ENCODE peak calls at places on chromosome 7, in four cellular contexts. One of them, this sample, is unnamed.

GRCh38 chr7:44609829-44610228 is 3.4 kb downstream of the OGDH start:
- DNase-seq in IMR-90: no peak
- DNase-seq in endothelial cell of umbilical vein: no peak
- DNase-seq in esophagus squamous epithelium: no peak
- DNase-seq in this sample: no peak

GRCh38 chr7:112422842-112423496 is 27.3 kb upstream of the IFRD1 start:
- DNase-seq in IMR-90: peak; percentile 81
- DNase-seq in endothelial cell of umbilical vein: peak; percentile 94
- DNase-seq in esophagus squamous epithelium: no peak
- DNase-seq in this sample: peak; percentile 84

GRCh38 chr7:8881916-8882315 is 448.5 kb downstream of the NXPH1 start:
- DNase-seq in IMR-90: no peak
- DNase-seq in endothelial cell of umbilical vein: no peak
- DNase-seq in esophagus squamous epithelium: no peak
- DNase-seq in this sample: no peak

GRCh38 chr7:155356323-155357105 is 58.8 kb downstream of the INSIG1 start:
- DNase-seq in IMR-90: no peak
- DNase-seq in endothelial cell of umbilical vein: peak; percentile 30
- DNase-seq in esophagus squamous epithelium: no peak
- DNase-seq in this sample: no peak

GRCh38 chr7:22680482-22680901 is 46.5 kb upstream of the IL6 start:
- DNase-seq in IMR-90: no peak
- DNase-seq in endothelial cell of umbilical vein: no peak
- DNase-seq in esophagus squamous epithelium: no peak
- DNase-seq in this sample: no peak

GRCh38 chr7:46715579-46715978 is 794.5 kb upstream of the IGFBP3 start:
- DNase-seq in IMR-90: no peak
- DNase-seq in endothelial cell of umbilical vein: no peak
- DNase-seq in esophagus squamous epithelium: no peak
- DNase-seq in this sample: no peak

GRCh38 chr7:140623995-140624902 is 16.4 kb downstream of the DENND2A start:
- DNase-seq in IMR-90: peak; percentile 63
- DNase-seq in endothelial cell of umbilical vein: no peak
- DNase-seq in esophagus squamous epithelium: no peak
- DNase-seq in this sample: no peak

GRCh38 chr7:24958399-24958798 is 21.6 kb downstream of the OSBPL3 start:
- DNase-seq in IMR-90: no peak
- DNase-seq in endothelial cell of umbilical vein: no peak
- DNase-seq in esophagus squamous epithelium: no peak
- DNase-seq in this sample: no peak

GRCh38 chr7:128734777-128735342 is 4.3 kb upstream of the CALU start:
- DNase-seq in IMR-90: no peak
- DNase-seq in endothelial cell of umbilical vein: no peak
- DNase-seq in esophagus squamous epithelium: no peak
- DNase-seq in this sample: no peak

GRCh38 chr7:157726764-157727163 is 390.0 kb downstream of the DNAJB6 start:
- DNase-seq in IMR-90: no peak
- DNase-seq in endothelial cell of umbilical vein: no peak
- DNase-seq in esophagus squamous epithelium: no peak
- DNase-seq in this sample: no peak

GRCh38 chr7:2403718-2404648 is 572 bp downstream of the CHST12 start:
- DNase-seq in IMR-90: peak; percentile 21
- DNase-seq in endothelial cell of umbilical vein: peak; percentile 42
- DNase-seq in esophagus squamous epithelium: no peak
- DNase-seq in this sample: no peak

GRCh38 chr7:25032774-25033743 is 53.1 kb upstream of the OSBPL3 start:
- DNase-seq in IMR-90: peak; percentile 60
- DNase-seq in endothelial cell of umbilical vein: no peak
- DNase-seq in esophagus squamous epithelium: no peak
- DNase-seq in this sample: no peak

GRCh38 chr7:116873619-116874018 is 11.2 kb downstream of the CAPZA2 start:
- DNase-seq in IMR-90: no peak
- DNase-seq in endothelial cell of umbilical vein: peak; percentile 33
- DNase-seq in esophagus squamous epithelium: no peak
- DNase-seq in this sample: no peak

GRCh38 chr7:51251292-51251691 is 65.3 kb downstream of the COBL start:
- DNase-seq in IMR-90: no peak
- DNase-seq in endothelial cell of umbilical vein: no peak
- DNase-seq in esophagus squamous epithelium: no peak
- DNase-seq in this sample: no peak

GRCh38 chr7:10940748-10941358 is 32.8 kb upstream of the PHF14 start:
- DNase-seq in IMR-90: no peak
- DNase-seq in endothelial cell of umbilical vein: no peak
- DNase-seq in esophagus squamous epithelium: no peak
- DNase-seq in this sample: peak; percentile 7

GRCh38 chr7:16684935-16685334 is 39.0 kb downstream of the BZW2 start:
- DNase-seq in IMR-90: no peak
- DNase-seq in endothelial cell of umbilical vein: no peak
- DNase-seq in esophagus squamous epithelium: no peak
- DNase-seq in this sample: no peak

GRCh38 chr7:39985398-39985918 is 35.4 kb downstream of the CDK13 start:
- DNase-seq in IMR-90: no peak
- DNase-seq in endothelial cell of umbilical vein: no peak
- DNase-seq in esophagus squamous epithelium: no peak
- DNase-seq in this sample: no peak

GRCh38 chr7:40306596-40306995 is 171.8 kb downstream of the SUGCT start:
- DNase-seq in IMR-90: peak; percentile 62
- DNase-seq in endothelial cell of umbilical vein: peak; percentile 69
- DNase-seq in esophagus squamous epithelium: no peak
- DNase-seq in this sample: no peak

GRCh38 chr7:83486536-83486935 is 162.4 kb downstream of the SEMA3E start:
- DNase-seq in IMR-90: no peak
- DNase-seq in endothelial cell of umbilical vein: no peak
- DNase-seq in esophagus squamous epithelium: no peak
- DNase-seq in this sample: peak; percentile 44

GRCh38 chr7:149753370-149754233 is 19.8 kb downstream of the ZNF467 start:
- DNase-seq in IMR-90: peak; percentile 25
- DNase-seq in endothelial cell of umbilical vein: peak; percentile 55
- DNase-seq in esophagus squamous epithelium: no peak
- DNase-seq in this sample: no peak

GRCh38 chr7:73718438-73718881 is 1.0 kb downstream of the STX1A start:
- DNase-seq in IMR-90: no peak
- DNase-seq in endothelial cell of umbilical vein: no peak
- DNase-seq in esophagus squamous epithelium: no peak
- DNase-seq in this sample: no peak

GRCh38 chr7:157527686-157528085 is 190.9 kb downstream of the DNAJB6 start:
- DNase-seq in IMR-90: no peak
- DNase-seq in endothelial cell of umbilical vein: no peak
- DNase-seq in esophagus squamous epithelium: no peak
- DNase-seq in this sample: no peak

GRCh38 chr7:21767300-21767900 is 178.3 kb downstream of the CDCA7L start:
- DNase-seq in IMR-90: peak; percentile 24
- DNase-seq in endothelial cell of umbilical vein: peak; percentile 60
- DNase-seq in esophagus squamous epithelium: no peak
- DNase-seq in this sample: peak; percentile 56

GRCh38 chr7:129607471-129608120 is 3.9 kb upstream of the NRF1 start:
- DNase-seq in IMR-90: no peak
- DNase-seq in endothelial cell of umbilical vein: peak; percentile 14
- DNase-seq in esophagus squamous epithelium: no peak
- DNase-seq in this sample: no peak

GRCh38 chr7:140326116-140326928 is 72.0 kb downstream of the SLC37A3 start:
- DNase-seq in IMR-90: peak; percentile 73
- DNase-seq in endothelial cell of umbilical vein: peak; percentile 71
- DNase-seq in esophagus squamous epithelium: no peak
- DNase-seq in this sample: peak; percentile 71

GRCh38 chr7:98553666-98554065 is 63.4 kb upstream of the NPTX2 start:
- DNase-seq in IMR-90: no peak
- DNase-seq in endothelial cell of umbilical vein: no peak
- DNase-seq in esophagus squamous epithelium: no peak
- DNase-seq in this sample: no peak

DNA sequence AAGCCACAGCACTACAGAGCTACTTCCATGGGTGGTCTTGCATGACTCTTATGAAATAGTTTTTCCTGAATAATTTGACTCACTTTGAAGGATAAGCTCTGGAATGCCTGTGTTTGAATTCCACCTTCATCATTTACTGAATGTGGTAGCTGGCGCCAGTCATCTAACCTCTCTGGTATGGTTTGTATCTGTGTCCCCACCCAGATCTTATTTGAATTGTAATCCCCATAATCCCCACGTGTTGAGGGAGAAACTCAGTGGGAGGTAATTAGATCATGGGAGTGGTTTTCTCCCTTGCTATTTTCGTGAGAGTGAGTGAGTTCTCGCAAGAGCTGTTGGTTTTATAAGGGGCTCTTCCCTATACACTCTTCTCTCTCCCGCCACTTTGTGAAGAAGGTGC is 11.2 kb upstream of the SLC13A1 start:
- DNase-seq in IMR-90: no peak
- DNase-seq in endothelial cell of umbilical vein: no peak
- DNase-seq in esophagus squamous epithelium: no peak
- DNase-seq in this sample: no peak
- H3K4me1 ChIP-seq in IMR-90: no peaks in the 10 kb centered on the region
- H3K4me1 ChIP-seq in endothelial cell of umbilical vein: no peaks in the 10 kb centered on the region
- H3K4me1 ChIP-seq in esophagus squamous epithelium: no peaks in the 10 kb centered on the region
- H3K4me1 ChIP-seq in this sample: no peaks in the 10 kb centered on the region

GRCh38 chr7:4140933-4141332 is 541.2 kb upstream of the FOXK1 start:
- DNase-seq in IMR-90: no peak
- DNase-seq in endothelial cell of umbilical vein: no peak
- DNase-seq in esophagus squamous epithelium: no peak
- DNase-seq in this sample: no peak
- H3K27me3 ChIP-seq in IMR-90: no peaks in the 10 kb centered on the region
- H3K27me3 ChIP-seq in endothelial cell of umbilical vein: no peaks in the 10 kb centered on the region
- H3K27me3 ChIP-seq in esophagus squamous epithelium: no peaks in the 10 kb centered on the region
- H3K27me3 ChIP-seq in this sample: no peaks in the 10 kb centered on the region

GRCh38 chr7:103296901-103297836 is at the start of gene PMPCB:
- DNase-seq in IMR-90: peak; percentile 87
- DNase-seq in endothelial cell of umbilical vein: peak; percentile 87
- DNase-seq in esophagus squamous epithelium: peak; percentile 77
- DNase-seq in this sample: peak; percentile 95
- TF ChIP-seq POLR2A in IMR-90: peak; percentile 80
- TF ChIP-seq POLR2A in endothelial cell of umbilical vein: no peak
- TF ChIP-seq POLR2A in esophagus squamous epithelium: peak; percentile 41
- TF ChIP-seq POLR2A in this sample: peak; percentile 50

DNA sequence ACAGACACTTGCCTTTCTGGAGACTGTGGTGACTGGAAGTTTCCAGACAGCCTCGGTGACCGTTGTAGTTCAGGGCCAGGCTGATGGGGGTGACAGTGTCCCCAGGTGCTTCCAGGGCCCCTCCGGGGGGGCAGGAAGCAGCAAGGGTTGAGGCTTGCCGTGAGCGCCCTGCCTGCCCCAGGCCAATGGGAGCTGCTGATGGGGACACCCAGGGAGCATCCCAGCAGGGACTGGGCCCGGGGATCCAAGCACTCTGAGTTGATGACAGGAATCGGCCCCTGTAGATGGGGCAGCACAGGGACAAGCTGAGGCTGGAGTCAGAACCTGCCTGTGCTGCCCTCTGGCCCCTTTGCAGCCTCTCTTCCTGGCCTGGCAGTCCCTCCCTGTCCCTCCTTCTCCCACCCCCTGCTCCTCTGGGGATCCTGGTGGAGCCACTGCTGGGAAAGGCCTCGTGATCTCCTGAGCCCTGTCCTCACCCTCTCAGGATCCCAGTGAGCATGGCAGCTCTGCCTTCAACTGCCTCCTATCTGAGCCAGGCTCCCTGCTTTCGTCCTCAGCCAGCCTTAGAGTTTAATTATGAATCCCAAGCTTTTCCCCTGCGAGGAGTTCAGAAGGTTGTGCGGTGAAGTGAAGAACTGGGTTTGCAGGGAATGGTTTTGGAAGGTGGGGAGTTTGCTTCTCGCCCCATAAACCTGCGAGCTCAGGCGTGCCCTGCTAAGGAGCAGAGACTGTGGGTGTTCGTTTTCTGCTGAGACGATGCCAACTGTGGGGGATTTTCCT is 84.7 kb downstream of the ADCY1 start:
- DNase-seq in IMR-90: no peak
- DNase-seq in endothelial cell of umbilical vein: no peak
- DNase-seq in esophagus squamous epithelium: no peak
- DNase-seq in this sample: peak; percentile 3
- H3K4me1 ChIP-seq in IMR-90: no peaks in the 10 kb centered on the region
- H3K4me1 ChIP-seq in endothelial cell of umbilical vein: no peaks in the 10 kb centered on the region
- H3K4me1 ChIP-seq in esophagus squamous epithelium: no peaks in the 10 kb centered on the region
- H3K4me1 ChIP-seq in this sample: no peaks in the 10 kb centered on the region